ENCODE peak calls at places on chromosomes 11 and 22, in nine cellular contexts. E is NCI-H1092, Z is foreskin fibroblast, A is T-helper 17 cell, K is nucleus accumbens, S is GM12865, U is COR-L47, W is iris pigment epithelial cell, L is MCF 10A. G is an unnamed sample.
A peak's percentile ranks its signal among the peaks of the same experiment; 100 is the strongest.

GRCh38 chr11:116175707-116176106 is 597.1 kb downstream of the BUD13 start:
- DNase-seq in E (no peak), Z (no peak), A (no peak), K (no peak), S (no peak), U (no peak), W (no peak), L (no peak), G (no peak)

GRCh38 chr11:32511926-32512325 is 71.7 kb upstream of the EIF3M start:
- DNase-seq in E (no peak), Z (no peak), A (no peak), K (no peak), S (no peak), U (no peak), W (peak; percentile 59), L (peak; percentile 7), G (no peak)

GRCh38 chr11:107250017-107250416 is 207.6 kb downstream of the CWF19L2 start:
- DNase-seq in E (no peak), Z (no peak), A (no peak), K (no peak), S (no peak), U (no peak), W (no peak), L (no peak), G (no peak)

GRCh38 chr11:72225411-72225951 is 914 bp downstream of the INPPL1 start:
- DNase-seq in E (no peak), Z (no peak), A (no peak), K (no peak), S (peak; percentile 32), U (no peak), W (peak; percentile 15), L (no peak), G (no peak)

GRCh38 chr11:126718319-126718718 is 282.3 kb downstream of the KIRREL3 start:
- DNase-seq in E (no peak), Z (peak; percentile 17), A (no peak), K (no peak), S (no peak), U (no peak), W (no peak), L (no peak), G (no peak)

GRCh38 chr11:62689421-62690183 is at the start of gene LRRN4CL:
- DNase-seq in E (no peak), Z (peak; percentile 94), A (no peak), K (no peak), S (no peak), U (no peak), W (peak; percentile 80), L (peak; percentile 83), G (no peak)

GRCh38 chr22:23107487-23108323 is 34.1 kb downstream of the RSPH14 start:
- DNase-seq in E (no peak), Z (no peak), A (no peak), K (no peak), S (no peak), U (no peak), W (no peak), L (no peak), G (no peak)

GRCh38 chr11:11856638-11857037 is 14.9 kb downstream of the USP47 start:
- DNase-seq in E (no peak), Z (no peak), A (no peak), K (no peak), S (peak; percentile 57), U (no peak), W (peak; percentile 60), L (no peak), G (no peak)

GRCh38 chr11:26244207-26244606 is 87.7 kb upstream of the ANO3 start:
- DNase-seq in E (no peak), Z (no peak), A (no peak), K (no peak), S (no peak), U (no peak), W (no peak), L (no peak), G (no peak)

GRCh38 chr22:49033616-49034015 is 794.1 kb downstream of the BRD1 start:
- DNase-seq in E (no peak), Z (no peak), A (no peak), K (no peak), S (no peak), U (no peak), W (no peak), L (no peak), G (no peak)

GRCh38 chr11:103619480-103619879 is 417.0 kb upstream of the DDI1 start:
- DNase-seq in E (peak; percentile 52), Z (no peak), A (no peak), K (no peak), S (no peak), U (peak; percentile 51), W (no peak), L (peak; percentile 34), G (peak; percentile 62)

GRCh38 chr11:8631395-8632110 is 37.5 kb upstream of the STK33 start:
- DNase-seq in E (no peak), Z (peak; percentile 79), A (no peak), K (no peak), S (no peak), U (no peak), W (peak; percentile 95), L (peak; percentile 65), G (no peak)

GRCh38 chr22:37284807-37285355 is 2.6 kb downstream of the CYTH4 start:
- DNase-seq in E (no peak), Z (no peak), A (peak; percentile 28), K (peak; percentile 20), S (peak; percentile 64), U (no peak), W (no peak), L (no peak), G (no peak)

GRCh38 chr22:44706488-44706887 is 4.5 kb downstream of the PRR5 start:
- DNase-seq in E (no peak), Z (no peak), A (no peak), K (no peak), S (no peak), U (no peak), W (no peak), L (no peak), G (no peak)

GRCh38 chr11:72703281-72704008 is 29.2 kb upstream of the PDE2A start:
- DNase-seq in E (no peak), Z (peak; percentile 76), A (no peak), K (no peak), S (no peak), U (no peak), W (peak; percentile 82), L (no peak), G (no peak)

GRCh38 chr11:36022891-36023290 is 79.0 kb downstream of the LDLRAD3 start:
- DNase-seq in E (no peak), Z (no peak), A (no peak), K (no peak), S (no peak), U (no peak), W (no peak), L (no peak), G (no peak)

GRCh38 chr11:134587345-134587744 is 175.3 kb upstream of the B3GAT1 start:
- DNase-seq in E (no peak), Z (no peak), A (no peak), K (no peak), S (no peak), U (no peak), W (no peak), L (no peak), G (no peak)

GRCh38 chr22:35752172-35752832 is 34.6 kb downstream of the APOL5 start:
- DNase-seq in E (no peak), Z (no peak), A (no peak), K (no peak), S (peak; percentile 29), U (no peak), W (no peak), L (no peak), G (no peak)

GRCh38 chr11:105135873-105136272 is 3.7 kb downstream of the CARD18 start:
- DNase-seq in E (no peak), Z (no peak), A (no peak), K (no peak), S (no peak), U (no peak), W (no peak), L (no peak), G (no peak)

GRCh38 chr11:76984741-76985140 is 49.5 kb upstream of the B3GNT6 start:
- DNase-seq in E (no peak), Z (no peak), A (no peak), K (no peak), S (no peak), U (no peak), W (no peak), L (no peak), G (no peak)

GRCh38 chr11:128448487-128448886 is 138.9 kb downstream of the ETS1 start:
- DNase-seq in E (no peak), Z (no peak), A (no peak), K (no peak), S (no peak), U (no peak), W (peak; percentile 89), L (peak; percentile 87), G (no peak)

GRCh38 chr11:62142043-62142375 is 18.2 kb downstream of the INCENP start:
- DNase-seq in E (no peak), Z (no peak), A (no peak), K (no peak), S (no peak), U (no peak), W (no peak), L (no peak), G (no peak)

GRCh38 chr11:111582881-111583280 is 19.4 kb upstream of the SIK2 start:
- DNase-seq in E (no peak), Z (no peak), A (no peak), K (no peak), S (no peak), U (no peak), W (peak; percentile 30), L (no peak), G (no peak)

GRCh38 chr11:64292458-64293254 is 1.6 kb downstream of the KCNK4 start:
- DNase-seq in E (no peak), Z (no peak), A (no peak), K (no peak), S (no peak), U (no peak), W (no peak), L (no peak), G (no peak)

GRCh38 chr22:47372111-47372581 is 609.7 kb downstream of the TBC1D22A start:
- DNase-seq in E (no peak), Z (no peak), A (no peak), K (no peak), S (no peak), U (no peak), W (no peak), L (no peak), G (no peak)

GRCh38 chr11:122367809-122368231 is 251.8 kb upstream of the BLID start:
- DNase-seq in E (no peak), Z (peak; percentile 18), A (no peak), K (no peak), S (no peak), U (no peak), W (peak; percentile 15), L (peak; percentile 74), G (no peak)

GRCh38 chr11:62575156-62575555 is 1.5 kb upstream of the EEF1G start:
- DNase-seq in E (no peak), Z (no peak), A (no peak), K (no peak), S (no peak), U (no peak), W (no peak), L (no peak), G (no peak)

GRCh38 chr11:17978553-17979287 is 34.1 kb downstream of the SERGEF start:
- DNase-seq in E (peak; percentile 29), Z (peak; percentile 55), A (no peak), K (no peak), S (peak; percentile 49), U (peak; percentile 38), W (peak; percentile 48), L (peak; percentile 57), G (peak; percentile 56)

GRCh38 chr11:14029971-14030531 is 67.5 kb downstream of the SPON1 start:
- DNase-seq in E (peak; percentile 87), Z (peak; percentile 70), A (no peak), K (no peak), S (no peak), U (peak; percentile 86), W (peak; percentile 47), L (peak; percentile 88), G (peak; percentile 74)

GRCh38 chr11:62392944-62393628 is 25.7 kb upstream of the SCGB1A1 start:
- DNase-seq in E (no peak), Z (no peak), A (no peak), K (no peak), S (peak; percentile 62), U (peak; percentile 12), W (no peak), L (peak; percentile 44), G (peak; percentile 5)

GRCh38 chr22:19943665-19944026 is 2.0 kb upstream of the TXNRD2 start:
- DNase-seq in E (no peak), Z (peak; percentile 77), A (no peak), K (no peak), S (peak; percentile 37), U (no peak), W (peak; percentile 77), L (no peak), G (no peak)

G was measured in NCI-H345.